ENCODE peak calls at places on chromosomes 7 and 10, in six cellular contexts. P is RWPE1, O is neural crest cell, E is PC-3, F is tibial nerve, I is osteoblast. C is an unnamed sample.

GRCh38 chr7:111126987-111127386 is 36.1 kb downstream of the LRRN3 start:
- DNase-seq in I (no peak), P (peak; percentile 12), F (no peak), O (no peak), E (peak; percentile 61), C (no peak)

GRCh38 chr7:45977256-45977655 is 56.2 kb upstream of the IGFBP3 start:
- DNase-seq in O (no peak), E (no peak), I (no peak), P (no peak), F (no peak), C (no peak)

GRCh38 chr7:151131622-151132293 is 35.7 kb downstream of the GBX1 start:
- DNase-seq in E (no peak), F (no peak), O (no peak), I (peak; percentile 79), P (no peak), C (no peak)

GRCh38 chr7:93854480-93854879 is 36.1 kb downstream of the TFPI2 start:
- DNase-seq in F (no peak), I (no peak), O (no peak), E (no peak), P (no peak), C (no peak)

GRCh38 chr10:100370976-100371706 is 24.1 kb downstream of the SCD start:
- DNase-seq in E (peak; percentile 82), O (peak; percentile 69), P (peak; percentile 83), I (peak; percentile 83), F (peak; percentile 68), C (peak; percentile 63)

GRCh38 chr10:11655839-11656238 is 44.4 kb upstream of the USP6NL start:
- DNase-seq in P (no peak), F (no peak), I (no peak), O (no peak), E (no peak), C (no peak)

GRCh38 chr7:149637911-149638565 is 135.3 kb downstream of the ZNF467 start:
- DNase-seq in F (no peak), E (no peak), O (no peak), P (no peak), I (no peak), C (no peak)

GRCh38 chr10:6033954-6034353 is 28.2 kb downstream of the IL2RA start:
- DNase-seq in F (no peak), E (no peak), I (no peak), O (no peak), P (no peak), C (no peak)

GRCh38 chr10:124296813-124297788 is 121.6 kb downstream of the OAT start:
- DNase-seq in I (peak; percentile 71), P (no peak), F (no peak), E (no peak), O (no peak), C (no peak)

GRCh38 chr7:44498230-44498954 is 7.9 kb upstream of the NUDCD3 start:
- DNase-seq in F (no peak), P (no peak), I (no peak), E (no peak), O (no peak), C (no peak)

GRCh38 chr10:62022830-62023229 is 121.3 kb downstream of the ARID5B start:
- DNase-seq in I (no peak), O (no peak), P (no peak), E (no peak), F (no peak), C (no peak)

GRCh38 chr10:62024026-62024701 is 122.7 kb downstream of the ARID5B start:
- DNase-seq in O (no peak), E (peak; percentile 90), F (no peak), P (no peak), I (no peak), C (no peak)

GRCh38 chr10:62025901-62026879 is 124.7 kb downstream of the ARID5B start:
- DNase-seq in E (peak; percentile 99), P (peak; percentile 74), F (no peak), O (no peak), I (no peak), C (no peak)

GRCh38 chr10:62023289-62023688 is 121.8 kb downstream of the ARID5B start:
- DNase-seq in I (no peak), F (no peak), P (no peak), O (no peak), E (no peak), C (no peak)

DNA sequence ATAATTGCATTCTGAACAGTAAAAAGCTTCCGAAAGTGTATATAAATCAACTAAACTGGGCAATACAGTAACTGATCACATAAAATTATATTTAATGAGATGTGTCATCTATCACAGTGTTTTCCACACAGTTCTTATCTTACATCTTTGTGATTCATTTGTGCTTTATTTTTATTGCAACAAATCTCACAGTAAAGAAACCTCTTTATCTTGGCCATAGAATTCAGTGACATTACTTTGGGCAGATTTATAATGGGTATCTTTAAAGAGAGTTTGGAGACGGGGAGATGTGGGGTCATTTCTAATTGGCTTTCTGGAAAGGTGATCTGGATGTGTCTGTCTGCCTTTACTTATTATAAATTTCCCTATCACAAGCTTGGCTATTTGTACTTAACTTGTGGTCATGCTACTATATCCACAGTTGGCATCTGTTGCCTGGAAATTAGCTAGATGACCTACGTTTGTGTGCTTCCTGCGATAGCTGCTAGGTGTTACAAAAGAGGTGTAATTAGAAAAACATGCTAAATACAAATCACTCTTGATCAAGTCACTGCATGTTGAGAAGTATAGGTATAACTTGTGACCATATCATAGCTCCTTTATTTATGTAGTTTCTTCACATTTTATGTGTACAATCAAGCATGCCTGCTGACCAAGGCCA is 123.8 kb downstream of the ARID5B start:
- DNase-seq in O (no peak), F (no peak), I (no peak), E (peak; percentile 90), P (no peak), C (no peak)
- TF ChIP-seq CTCF in O (no peak), F (no peak), I (no peak), E (no peak), P (no peak), C (no peak)

DNA sequence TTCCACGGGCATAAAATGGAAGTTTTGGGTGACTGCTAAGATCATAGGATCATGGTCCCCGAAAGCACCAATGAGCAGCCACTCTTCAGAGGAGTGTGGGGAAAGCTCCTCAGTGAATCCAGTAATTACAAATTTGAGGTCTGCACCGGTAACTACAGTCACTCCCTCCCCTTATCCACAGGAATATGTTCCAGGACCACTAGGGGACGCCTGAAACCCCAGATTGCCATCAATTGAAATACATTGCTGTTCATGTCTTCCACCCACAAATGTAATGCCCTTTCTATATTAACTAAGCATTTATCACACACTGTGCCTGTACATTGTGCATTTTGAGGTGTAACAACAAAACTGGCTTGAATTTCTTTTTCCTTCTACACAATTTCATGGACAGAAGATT is 447.9 kb upstream of the PFKP start:
- DNase-seq in O (peak; percentile 18), I (no peak), F (no peak), P (peak; percentile 17), E (peak; percentile 10), C (peak; percentile 41)
- TF ChIP-seq CTCF in O (peak; percentile 64), I (no peak), F (no peak), P (peak; percentile 43), E (peak; percentile 41), C (peak; percentile 38)

GRCh38 chr10:43691503-43691902 is 42.8 kb upstream of the ZNF32 start:
- DNase-seq in E (peak; percentile 26), O (no peak), F (no peak), P (no peak), I (peak; percentile 92), C (no peak)
- TF ChIP-seq CTCF in E (no peak), O (no peak), F (no peak), P (no peak), I (peak; percentile 32), C (no peak)

GRCh38 chr7:71752171-71752935 is 620.4 kb downstream of the GALNT17 start:
- DNase-seq in F (no peak), E (peak; percentile 37), P (peak; percentile 47), I (peak; percentile 91), O (peak; percentile 88), C (peak; percentile 80)
- TF ChIP-seq CTCF in F (peak; percentile 44), E (peak; percentile 60), P (peak; percentile 67), I (peak; percentile 59), O (peak; percentile 95), C (peak; percentile 84)

DNA sequence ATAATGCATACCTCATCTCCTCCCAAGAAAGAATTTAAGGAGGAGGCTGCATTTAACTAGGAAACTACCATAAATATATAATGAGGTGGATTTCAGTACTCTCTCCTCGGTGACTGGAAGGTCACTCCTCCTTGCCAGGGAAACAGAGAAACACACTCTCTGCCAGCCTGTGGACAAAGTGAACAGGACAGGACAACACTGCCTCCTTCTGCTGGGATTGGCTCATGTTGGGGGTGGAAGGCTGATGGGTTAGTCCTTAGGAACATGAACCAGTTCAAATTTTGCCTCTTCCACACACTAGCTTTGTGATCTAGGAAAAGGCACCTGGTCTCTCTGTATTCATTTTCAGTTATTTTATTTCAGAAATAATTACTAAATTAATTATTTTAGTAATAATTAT is 50.6 kb upstream of the STEAP4 start:
- DNase-seq in P (no peak), E (peak; percentile 63), O (no peak), F (no peak), I (no peak), C (peak; percentile 35)
- TF ChIP-seq CTCF in P (no peak), E (peak; percentile 56), O (no peak), F (peak; percentile 5), I (peak; percentile 23), C (no peak)

GRCh38 chr10:116765549-116766162 is 23.3 kb upstream of the HSPA12A start:
- DNase-seq in O (no peak), I (no peak), E (no peak), P (no peak), F (no peak), C (no peak)
- TF ChIP-seq CTCF in O (peak; percentile 20), I (peak; percentile 53), E (peak; percentile 45), P (no peak), F (peak; percentile 18), C (no peak)

GRCh38 chr10:14244147-14244546 is 86.6 kb downstream of the FRMD4A start:
- DNase-seq in O (no peak), P (no peak), F (no peak), E (no peak), I (no peak), C (peak; percentile 8)
- TF ChIP-seq CTCF in O (peak; percentile 40), P (no peak), F (no peak), E (no peak), I (no peak), C (peak; percentile 11)

DNA sequence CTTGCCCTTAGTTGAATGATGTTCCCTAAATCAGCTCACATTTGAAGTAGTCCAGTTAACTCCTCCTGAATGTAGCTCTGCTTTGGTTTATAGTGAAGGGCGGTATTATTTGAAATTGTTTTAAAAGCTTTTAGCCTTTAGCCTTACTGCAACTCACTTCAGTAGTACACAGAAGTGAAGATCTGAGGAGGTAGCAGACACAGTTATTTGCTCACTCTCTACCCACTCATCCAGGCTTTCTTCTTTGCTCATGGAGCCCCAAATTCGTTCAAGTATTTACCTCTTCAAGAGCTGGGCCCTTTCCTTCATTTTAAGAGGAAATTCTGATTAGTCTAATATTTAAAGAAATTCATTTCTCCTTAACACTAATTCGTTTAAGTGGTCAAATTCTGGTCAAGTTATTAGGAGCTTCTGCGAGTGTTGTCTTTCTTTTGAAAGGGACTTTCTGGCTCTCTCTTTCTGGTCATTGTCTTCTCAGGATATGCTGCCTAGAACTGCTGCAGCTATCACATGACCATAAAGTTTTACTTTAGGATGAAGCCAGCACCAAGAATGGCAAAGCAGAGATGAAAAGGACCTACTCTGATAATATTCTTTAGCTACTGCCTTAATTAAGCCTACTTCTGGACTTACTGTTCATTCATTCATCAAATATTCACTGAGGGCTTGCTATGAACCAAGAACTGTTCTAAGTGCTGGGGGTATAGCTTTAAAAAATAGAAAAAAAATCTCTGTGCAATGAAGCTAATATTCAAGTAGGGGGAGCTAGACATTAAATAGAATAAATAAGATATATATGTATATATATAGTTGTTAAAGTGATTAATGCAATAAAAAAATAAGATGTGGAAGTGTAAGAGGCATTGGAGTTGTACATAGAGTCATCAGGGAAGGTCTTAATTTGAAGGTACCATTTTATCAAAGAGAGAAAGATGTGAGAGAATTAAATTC is 180.9 kb upstream of the AGR3 start:
- DNase-seq in O (no peak), F (no peak), E (peak; percentile 48), P (peak; percentile 10), I (no peak), C (no peak)
- TF ChIP-seq CTCF in O (peak; percentile 40), F (no peak), E (peak; percentile 36), P (no peak), I (peak; percentile 52), C (peak; percentile 31)

C was measured in endothelial cell.